ENCODE peak calls at places on chromosome 1, in four cellular contexts. Y, J, I and N are unnamed samples.

GRCh38 chr1:172356620-172357019 is 63.9 kb upstream of the C1orf105 start:
- DNase-seq in J (peak; percentile 92), Y (no peak), I (no peak), N (peak; percentile 42)

GRCh38 chr1:42737257-42737656 is 2.8 kb downstream of the CLDN19 start:
- DNase-seq in I (no peak), J (no peak), Y (peak; percentile 25), N (no peak)

GRCh38 chr1:230142608-230143209 is 75.7 kb downstream of the GALNT2 start:
- DNase-seq in J (no peak), I (no peak), Y (no peak), N (no peak)

GRCh38 chr1:167518331-167518700 is at the start of gene CD247:
- DNase-seq in J (no peak), Y (no peak), I (no peak), N (no peak)

GRCh38 chr1:7586031-7586941 is 184.8 kb upstream of the VAMP3 start:
- DNase-seq in Y (no peak), I (no peak), J (no peak), N (no peak)

GRCh38 chr1:109910963-109911798 is 532 bp downstream of the CSF1 start:
- DNase-seq in J (no peak), Y (no peak), I (peak; percentile 79), N (peak; percentile 27)

GRCh38 chr1:42929434-42930177 is 29.1 kb downstream of the SLC2A1 start:
- DNase-seq in I (no peak), J (no peak), Y (no peak), N (no peak)

GRCh38 chr1:20727746-20728316 is 4.7 kb downstream of the SH2D5 start:
- DNase-seq in I (peak; percentile 55), Y (no peak), J (no peak), N (no peak)

DNA sequence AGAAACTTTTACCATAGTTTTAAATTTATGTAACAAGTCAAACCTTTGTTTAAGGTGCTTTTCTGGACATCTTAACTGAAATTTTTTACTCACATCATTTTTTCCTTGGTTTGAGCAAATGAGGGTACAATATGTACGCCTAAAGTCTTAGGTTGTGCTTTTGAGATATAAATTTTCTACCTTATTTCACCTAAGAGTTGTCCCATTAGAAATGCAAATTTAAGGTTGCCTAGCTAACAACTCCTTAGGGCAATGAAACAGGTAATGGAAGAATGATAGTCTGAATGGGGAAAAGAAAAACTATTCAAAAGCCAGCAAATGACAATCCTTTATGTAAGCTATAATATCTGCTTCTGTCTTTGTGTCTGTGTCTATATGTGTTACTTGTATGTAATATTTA is 19.6 kb downstream of the NRDC start:
- DNase-seq in Y (no peak), I (no peak), J (no peak), N (no peak)
- H4K20me1 ChIP-seq in Y (no peaks in the 10 kb centered on the region), I (no peaks in the 10 kb centered on the region), J (peaks cover 39% of the 10 kb centered on the region), N (peaks cover 2% of the 10 kb centered on the region)

GRCh38 chr1:175222296-175222938 is 29.8 kb upstream of the KIAA0040 start:
- DNase-seq in J (no peak), I (no peak), Y (no peak), N (no peak)

GRCh38 chr1:175219774-175220173 is 27.2 kb upstream of the KIAA0040 start:
- DNase-seq in Y (no peak), J (no peak), I (no peak), N (peak; percentile 10)

GRCh38 chr1:175220853-175221547 is 28.4 kb upstream of the KIAA0040 start:
- DNase-seq in Y (no peak), J (no peak), I (no peak), N (no peak)

GRCh38 chr1:175218786-175219447 is 26.3 kb upstream of the KIAA0040 start:
- DNase-seq in I (no peak), Y (no peak), J (no peak), N (no peak)

GRCh38 chr1:175221548-175222175 is 29.1 kb upstream of the KIAA0040 start:
- DNase-seq in J (no peak), I (no peak), Y (no peak), N (peak; percentile 43)
- TF ChIP-seq FOS in J (no peak), I (no peak), Y (no peak), N (no peak)

GRCh38 chr1:244458781-244459180 is 2.3 kb upstream of the CATSPERE start:
- DNase-seq in Y (no peak), I (no peak), J (no peak), N (no peak)

GRCh38 chr1:244460195-244460594 is 878 bp upstream of the CATSPERE start:
- DNase-seq in I (no peak), Y (no peak), J (no peak), N (no peak)

GRCh38 chr1:244466724-244467123 is 5.7 kb downstream of the CATSPERE start:
- DNase-seq in Y (no peak), J (no peak), I (no peak), N (no peak)

GRCh38 chr1:244456586-244456985 is 4.5 kb upstream of the CATSPERE start:
- DNase-seq in J (no peak), Y (no peak), I (no peak), N (no peak)

GRCh38 chr1:244461254-244462071 is at the start of gene CATSPERE:
- DNase-seq in J (peak; percentile 66), I (no peak), Y (no peak), N (peak; percentile 93)
- TF ChIP-seq POLR2A in J (peak; percentile 48), I (no peak), Y (peak; percentile 91), N (peak; percentile 84)

GRCh38 chr1:210626341-210626740 is 297.6 kb downstream of the HHAT start:
- DNase-seq in I (no peak), Y (no peak), J (no peak), N (no peak)

GRCh38 chr1:210629276-210629675 is 300.6 kb downstream of the HHAT start:
- DNase-seq in Y (no peak), J (no peak), I (no peak), N (no peak)

GRCh38 chr1:210624722-210625121 is 296.0 kb downstream of the HHAT start:
- DNase-seq in I (no peak), J (no peak), Y (no peak), N (no peak)

GRCh38 chr1:210625715-210626114 is 297.0 kb downstream of the HHAT start:
- DNase-seq in Y (no peak), I (no peak), J (no peak), N (no peak)

DNA sequence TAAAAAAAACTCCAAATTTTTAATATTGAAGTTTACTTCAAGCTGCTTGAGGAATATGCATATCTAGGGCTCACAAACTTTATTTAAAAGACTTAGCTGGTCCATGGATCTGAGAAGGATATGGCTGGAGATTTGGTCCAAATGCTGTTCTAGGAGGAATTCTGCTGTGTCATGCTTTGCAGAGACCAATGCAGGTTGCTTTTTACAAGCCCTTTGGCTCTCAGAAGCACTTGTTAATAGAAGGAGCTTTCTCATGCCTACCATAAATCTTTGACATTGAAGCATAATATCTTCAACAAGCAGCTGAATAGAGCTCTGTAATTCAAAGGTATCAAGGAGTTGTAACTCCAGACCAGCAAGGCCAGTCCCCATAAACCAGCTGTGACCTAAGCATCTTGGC is 299.0 kb downstream of the HHAT start:
- DNase-seq in I (no peak), J (no peak), Y (no peak), N (no peak)
- H4K20me1 ChIP-seq in I (no peaks in the 10 kb centered on the region), J (no peaks in the 10 kb centered on the region), Y (no peaks in the 10 kb centered on the region), N (no peaks in the 10 kb centered on the region)

GRCh38 chr1:93980320-93980744 is 71.1 kb upstream of the GCLM start:
- DNase-seq in J (no peak), Y (no peak), I (peak; percentile 15), N (peak; percentile 14)
- TF ChIP-seq FOS in J (no peak), Y (no peak), I (no peak), N (no peak)

GRCh38 chr1:173870252-173871075 is 2.3 kb downstream of the ZBTB37 start:
- DNase-seq in J (no peak), Y (peak; percentile 53), I (peak; percentile 28), N (peak; percentile 96)

GRCh38 chr1:173869108-173869359 is 854 bp downstream of the ZBTB37 start:
- DNase-seq in I (no peak), Y (no peak), J (no peak), N (no peak)

GRCh38 chr1:173867141-173867752 is 542 bp downstream of the GAS5 start:
- DNase-seq in I (peak; percentile 47), J (no peak), Y (no peak), N (no peak)

GRCh38 chr1:173867753-173868265 is at the start of gene GAS5:
- DNase-seq in J (peak; percentile 100), Y (peak; percentile 99), I (peak; percentile 92), N (peak; percentile 99)

DNA sequence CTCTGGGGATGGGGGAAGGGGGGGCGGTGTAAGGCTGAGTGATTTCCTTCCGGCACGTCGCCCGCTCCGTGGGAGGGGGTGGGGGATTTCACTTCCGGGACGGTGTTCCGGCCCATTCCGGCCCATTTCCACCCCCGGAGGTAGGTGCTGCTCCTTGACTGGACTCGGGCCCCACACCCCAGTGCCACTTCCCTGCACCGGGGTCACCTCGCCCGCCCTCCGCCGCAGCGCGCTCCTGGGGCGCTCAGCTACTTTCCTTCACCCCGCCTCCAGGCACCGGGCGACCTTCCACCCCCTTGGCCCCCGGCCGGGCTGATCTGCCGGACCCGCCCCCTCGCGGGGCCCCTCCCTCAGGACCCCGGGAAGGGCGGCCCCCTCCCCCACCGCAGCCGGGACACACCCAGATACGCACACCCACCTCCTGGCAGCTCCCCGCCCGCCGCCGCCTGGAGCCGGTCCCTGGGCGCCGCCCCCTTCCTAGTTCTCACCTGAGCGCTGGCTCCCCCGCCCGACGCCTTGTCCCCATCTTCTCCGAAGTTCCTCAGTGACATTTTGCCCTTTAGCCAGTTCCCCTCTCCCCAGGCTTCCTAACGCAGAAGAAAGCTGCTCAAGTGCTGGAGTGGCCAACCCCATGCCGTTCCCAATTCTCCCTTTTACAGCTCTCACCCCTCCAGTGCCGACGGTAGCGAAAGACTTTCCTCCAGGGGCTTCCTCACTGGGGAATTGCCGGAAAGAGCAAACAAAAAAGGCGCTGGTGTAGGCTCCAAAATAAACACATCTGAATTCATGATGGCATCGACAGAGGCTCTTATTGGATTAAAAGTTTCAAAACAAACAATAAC is at the start of gene ZBTB37:
- DNase-seq in Y (no peak), I (peak; percentile 99), J (peak; percentile 38), N (peak; percentile 88)
- TF ChIP-seq POLR2A in Y (no peak), I (no peak), J (no peak), N (no peak)

DNA sequence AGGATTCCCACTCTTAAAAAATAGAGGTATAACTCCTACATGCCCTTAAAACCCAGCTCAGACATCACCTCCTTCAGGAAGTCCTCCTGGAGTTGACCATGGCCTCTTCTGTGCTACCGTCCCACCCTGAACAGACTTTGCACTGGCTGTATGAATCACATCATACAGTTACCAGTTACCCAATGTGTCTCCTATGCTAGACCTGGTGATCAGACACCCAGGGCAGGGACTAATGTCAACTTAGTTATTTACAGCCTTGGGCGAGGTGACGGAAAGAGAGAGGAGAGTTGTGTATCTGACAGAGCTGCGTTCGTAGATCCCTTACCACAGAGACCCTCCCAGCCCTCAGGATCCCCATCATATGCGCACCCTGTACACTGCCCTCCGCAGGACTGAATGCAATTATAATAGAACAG is 72.7 kb downstream of the SLC66A1 start:
- DNase-seq in J (no peak), Y (no peak), I (no peak), N (no peak)
- H4K20me1 ChIP-seq in J (peaks cover 79% of the 10 kb centered on the region), Y (no peaks in the 10 kb centered on the region), I (peaks cover 7% of the 10 kb centered on the region), N (no peaks in the 10 kb centered on the region)

GRCh38 chr1:119249283-119249682 is 108.8 kb upstream of the WARS2 start:
- DNase-seq in J (no peak), Y (no peak), I (no peak), N (no peak)

GRCh38 chr1:119250299-119250698 is 109.8 kb upstream of the WARS2 start:
- DNase-seq in J (no peak), I (no peak), Y (no peak), N (no peak)

GRCh38 chr1:119253366-119253765 is 112.9 kb upstream of the WARS2 start:
- DNase-seq in J (peak; percentile 2), I (no peak), Y (no peak), N (no peak)

GRCh38 chr1:119251751-119252150 is 111.3 kb upstream of the WARS2 start:
- DNase-seq in J (no peak), Y (no peak), I (no peak), N (no peak)

GRCh38 chr1:119254067-119254720 is 113.7 kb upstream of the WARS2 start:
- DNase-seq in J (no peak), I (no peak), Y (no peak), N (no peak)
- TF ChIP-seq FOS in J (no peak), I (no peak), Y (no peak), N (no peak)